ENCODE peak calls at places on chromosomes 7 and 10, in nine cellular contexts. K, R, E, L, Z, N, O, V and C are unnamed samples.

GRCh38 chr10:58666024-58666423 is 153.4 kb downstream of the BICC1 start:
- DNase-seq in N (no peak), R (no peak), E (no peak), Z (no peak), L (no peak), K (no peak), V (no peak), O (no peak), C (no peak)

GRCh38 chr7:142557971-142558582 is 191.2 kb upstream of the PRSS1 start:
- DNase-seq in N (no peak), K (peak; percentile 76), R (peak; percentile 69), Z (peak; percentile 54), V (no peak), O (no peak), L (no peak), E (peak; percentile 74), C (peak; percentile 20)

GRCh38 chr7:47145326-47145725 is 436.6 kb downstream of the TNS3 start:
- DNase-seq in O (no peak), R (no peak), N (no peak), K (no peak), E (no peak), Z (peak; percentile 6), V (no peak), L (no peak), C (no peak)

GRCh38 chr10:32661346-32661745 is 215.4 kb downstream of the CCDC7 start:
- DNase-seq in O (no peak), R (no peak), V (no peak), Z (no peak), E (no peak), K (no peak), L (no peak), N (no peak), C (no peak)

GRCh38 chr10:68107651-68108449 is 1.4 kb upstream of the MYPN start:
- DNase-seq in L (no peak), V (no peak), O (no peak), N (no peak), Z (no peak), K (no peak), R (no peak), E (no peak), C (no peak)

GRCh38 chr7:35707422-35707821 is 12.5 kb upstream of the HERPUD2 start:
- DNase-seq in E (no peak), V (no peak), Z (no peak), K (no peak), N (no peak), L (no peak), O (no peak), R (no peak), C (no peak)

GRCh38 chr10:99621454-99622246 is 1.4 kb upstream of the SLC25A28 start:
- DNase-seq in V (no peak), L (peak; percentile 48), O (no peak), Z (no peak), R (no peak), K (no peak), E (no peak), N (no peak), C (no peak)

GRCh38 chr7:98470131-98470985 is 69.5 kb upstream of the BAIAP2L1 start:
- DNase-seq in K (peak; percentile 98), E (no peak), V (no peak), L (no peak), Z (no peak), N (no peak), R (no peak), O (no peak), C (no peak)

GRCh38 chr7:69764071-69764470 is 165.8 kb downstream of the AUTS2 start:
- DNase-seq in Z (no peak), K (no peak), E (no peak), L (no peak), N (no peak), V (no peak), R (no peak), O (peak; percentile 25), C (no peak)

GRCh38 chr7:519974-520458 is 370 bp upstream of the PDGFA start:
- DNase-seq in Z (peak; percentile 75), N (peak; percentile 63), E (peak; percentile 60), O (peak; percentile 59), V (no peak), L (peak; percentile 67), K (peak; percentile 78), R (peak; percentile 20), C (no peak)

GRCh38 chr7:112505495-112505894 is 24.7 kb downstream of the LSMEM1 start:
- DNase-seq in K (no peak), Z (no peak), V (no peak), O (peak; percentile 8), N (no peak), L (no peak), E (no peak), R (no peak), C (no peak)

GRCh38 chr7:129143724-129144094 is 798 bp upstream of the TSPAN33 start:
- DNase-seq in R (no peak), L (no peak), K (no peak), N (no peak), O (no peak), V (no peak), Z (no peak), E (no peak), C (no peak)

GRCh38 chr10:131806646-131807317 is 94.0 kb upstream of the PPP2R2D start:
- DNase-seq in E (no peak), V (no peak), R (no peak), N (no peak), L (no peak), K (no peak), Z (no peak), O (no peak), C (no peak)

GRCh38 chr7:139630643-139631519 is 107.4 kb downstream of the CLEC2L start:
- DNase-seq in N (no peak), Z (no peak), K (no peak), E (no peak), L (no peak), R (no peak), O (no peak), V (no peak), C (no peak)